ENCODE peak calls at places on chromosomes 5 and 9, in eight cellular contexts. One of them, this sample, is unnamed.

GRCh38 chr9:98877211-98877730 is 66.4 kb upstream of the COL15A1 start:
- DNase-seq in Panc1: no peak
- DNase-seq in neural progenitor cell: no peak
- DNase-seq in transverse colon: no peak
- DNase-seq in AG04450: no peak
- DNase-seq in heart left ventricle: no peak
- DNase-seq in spleen: no peak
- DNase-seq in endodermal cell: no peak
- DNase-seq in this sample: no peak

GRCh38 chr9:137454145-137454505 is 5.0 kb downstream of the NSMF start:
- DNase-seq in Panc1: no peak
- DNase-seq in neural progenitor cell: peak
- DNase-seq in transverse colon: peak
- DNase-seq in AG04450: no peak
- DNase-seq in heart left ventricle: peak
- DNase-seq in spleen: peak
- DNase-seq in endodermal cell: peak
- DNase-seq in this sample: peak

GRCh38 chr9:75085640-75086039 is 2.3 kb downstream of the NMRK1 start:
- DNase-seq in Panc1: no peak
- DNase-seq in neural progenitor cell: no peak
- DNase-seq in transverse colon: no peak
- DNase-seq in AG04450: no peak
- DNase-seq in heart left ventricle: no peak
- DNase-seq in spleen: no peak
- DNase-seq in endodermal cell: no peak
- DNase-seq in this sample: no peak

GRCh38 chr5:173591300-173591622 is 25.2 kb downstream of the BOD1 start:
- DNase-seq in Panc1: no peak
- DNase-seq in neural progenitor cell: no peak
- DNase-seq in transverse colon: no peak
- DNase-seq in AG04450: no peak
- DNase-seq in heart left ventricle: peak
- DNase-seq in spleen: no peak
- DNase-seq in endodermal cell: no peak
- DNase-seq in this sample: no peak

GRCh38 chr5:170603578-170604565 is 100.1 kb downstream of the KCNIP1 start:
- DNase-seq in Panc1: no peak
- DNase-seq in neural progenitor cell: peak
- DNase-seq in transverse colon: peak
- DNase-seq in AG04450: no peak
- DNase-seq in heart left ventricle: no peak
- DNase-seq in spleen: no peak
- DNase-seq in endodermal cell: peak
- DNase-seq in this sample: no peak

GRCh38 chr5:143564417-143564816 is 160.9 kb upstream of the NR3C1 start:
- DNase-seq in Panc1: no peak
- DNase-seq in neural progenitor cell: no peak
- DNase-seq in transverse colon: no peak
- DNase-seq in AG04450: no peak
- DNase-seq in heart left ventricle: no peak
- DNase-seq in spleen: no peak
- DNase-seq in endodermal cell: no peak
- DNase-seq in this sample: no peak

GRCh38 chr9:127149010-127149409 is 26.6 kb upstream of the ANGPTL2 start:
- DNase-seq in Panc1: no peak
- DNase-seq in neural progenitor cell: no peak
- DNase-seq in transverse colon: no peak
- DNase-seq in AG04450: no peak
- DNase-seq in heart left ventricle: no peak
- DNase-seq in spleen: no peak
- DNase-seq in endodermal cell: no peak
- DNase-seq in this sample: no peak

GRCh38 chr5:16980983-16981382 is 44.9 kb upstream of the MYO10 start:
- DNase-seq in Panc1: no peak
- DNase-seq in neural progenitor cell: no peak
- DNase-seq in transverse colon: no peak
- DNase-seq in AG04450: no peak
- DNase-seq in heart left ventricle: no peak
- DNase-seq in spleen: no peak
- DNase-seq in endodermal cell: no peak
- DNase-seq in this sample: no peak

GRCh38 chr5:76807296-76807695 is 11.5 kb upstream of the F2RL1 start:
- DNase-seq in Panc1: no peak
- DNase-seq in neural progenitor cell: peak
- DNase-seq in transverse colon: no peak
- DNase-seq in AG04450: no peak
- DNase-seq in heart left ventricle: no peak
- DNase-seq in spleen: no peak
- DNase-seq in endodermal cell: peak
- DNase-seq in this sample: no peak

GRCh38 chr5:55597014-55597981 is 62.5 kb upstream of the PLPP1 start:
- DNase-seq in Panc1: no peak
- DNase-seq in neural progenitor cell: no peak
- DNase-seq in transverse colon: no peak
- DNase-seq in AG04450: no peak
- DNase-seq in heart left ventricle: peak
- DNase-seq in spleen: no peak
- DNase-seq in endodermal cell: no peak
- DNase-seq in this sample: peak

GRCh38 chr9:26725573-26725972 is 167.0 kb downstream of the CAAP1 start:
- DNase-seq in Panc1: no peak
- DNase-seq in neural progenitor cell: no peak
- DNase-seq in transverse colon: no peak
- DNase-seq in AG04450: no peak
- DNase-seq in heart left ventricle: no peak
- DNase-seq in spleen: no peak
- DNase-seq in endodermal cell: no peak
- DNase-seq in this sample: no peak

GRCh38 chr5:83059341-83059740 is 17.9 kb downstream of the TMEM167A start:
- DNase-seq in Panc1: no peak
- DNase-seq in neural progenitor cell: no peak
- DNase-seq in transverse colon: no peak
- DNase-seq in AG04450: no peak
- DNase-seq in heart left ventricle: no peak
- DNase-seq in spleen: no peak
- DNase-seq in endodermal cell: no peak
- DNase-seq in this sample: no peak

GRCh38 chr9:4397917-4398316 is 92.4 kb upstream of the SLC1A1 start:
- DNase-seq in Panc1: no peak
- DNase-seq in neural progenitor cell: no peak
- DNase-seq in transverse colon: no peak
- DNase-seq in AG04450: no peak
- DNase-seq in heart left ventricle: no peak
- DNase-seq in spleen: no peak
- DNase-seq in endodermal cell: no peak
- DNase-seq in this sample: no peak

GRCh38 chr5:97100486-97100885 is 41.9 kb downstream of the LIX1 start:
- DNase-seq in Panc1: no peak
- DNase-seq in neural progenitor cell: no peak
- DNase-seq in transverse colon: no peak
- DNase-seq in AG04450: no peak
- DNase-seq in heart left ventricle: no peak
- DNase-seq in spleen: no peak
- DNase-seq in endodermal cell: no peak
- DNase-seq in this sample: no peak

GRCh38 chr9:129863059-129863690 is 27.9 kb downstream of the USP20 start:
- DNase-seq in Panc1: no peak
- DNase-seq in neural progenitor cell: no peak
- DNase-seq in transverse colon: peak
- DNase-seq in AG04450: no peak
- DNase-seq in heart left ventricle: no peak
- DNase-seq in spleen: peak
- DNase-seq in endodermal cell: no peak
- DNase-seq in this sample: peak

GRCh38 chr5:105088961-105089360 is 1526.4 kb upstream of the NUDT12 start:
- DNase-seq in Panc1: no peak
- DNase-seq in neural progenitor cell: no peak
- DNase-seq in transverse colon: no peak
- DNase-seq in AG04450: no peak
- DNase-seq in heart left ventricle: no peak
- DNase-seq in spleen: no peak
- DNase-seq in endodermal cell: no peak
- DNase-seq in this sample: no peak

GRCh38 chr9:80156262-80156661 is 584.5 kb downstream of the TLE4 start:
- DNase-seq in Panc1: no peak
- DNase-seq in neural progenitor cell: no peak
- DNase-seq in transverse colon: no peak
- DNase-seq in AG04450: no peak
- DNase-seq in heart left ventricle: no peak
- DNase-seq in spleen: no peak
- DNase-seq in endodermal cell: no peak
- DNase-seq in this sample: no peak

GRCh38 chr5:178428341-178429155 is 161.6 kb downstream of the COL23A1 start:
- DNase-seq in Panc1: no peak
- DNase-seq in neural progenitor cell: peak
- DNase-seq in transverse colon: no peak
- DNase-seq in AG04450: no peak
- DNase-seq in heart left ventricle: peak
- DNase-seq in spleen: no peak
- DNase-seq in endodermal cell: no peak
- DNase-seq in this sample: peak

GRCh38 chr5:139389701-139390638 is at the start of gene MZB1:
- DNase-seq in Panc1: no peak
- DNase-seq in neural progenitor cell: no peak
- DNase-seq in transverse colon: peak
- DNase-seq in AG04450: no peak
- DNase-seq in heart left ventricle: peak
- DNase-seq in spleen: peak
- DNase-seq in endodermal cell: peak
- DNase-seq in this sample: peak

GRCh38 chr5:42397267-42397666 is 26.0 kb upstream of the GHR start:
- DNase-seq in Panc1: no peak
- DNase-seq in neural progenitor cell: no peak
- DNase-seq in transverse colon: no peak
- DNase-seq in AG04450: no peak
- DNase-seq in heart left ventricle: peak
- DNase-seq in spleen: no peak
- DNase-seq in endodermal cell: no peak
- DNase-seq in this sample: no peak

GRCh38 chr9:118418887-118419620 is 714.9 kb downstream of the TLR4 start:
- DNase-seq in Panc1: peak
- DNase-seq in neural progenitor cell: no peak
- DNase-seq in transverse colon: peak
- DNase-seq in AG04450: no peak
- DNase-seq in heart left ventricle: no peak
- DNase-seq in spleen: no peak
- DNase-seq in endodermal cell: no peak
- DNase-seq in this sample: no peak

GRCh38 chr5:113038714-113039113 is 62.1 kb downstream of the DCP2 start:
- DNase-seq in Panc1: no peak
- DNase-seq in neural progenitor cell: no peak
- DNase-seq in transverse colon: no peak
- DNase-seq in AG04450: no peak
- DNase-seq in heart left ventricle: no peak
- DNase-seq in spleen: no peak
- DNase-seq in endodermal cell: no peak
- DNase-seq in this sample: no peak

GRCh38 chr9:110886832-110887231 is 151.4 kb downstream of the LPAR1 start:
- DNase-seq in Panc1: no peak
- DNase-seq in neural progenitor cell: no peak
- DNase-seq in transverse colon: no peak
- DNase-seq in AG04450: no peak
- DNase-seq in heart left ventricle: no peak
- DNase-seq in spleen: no peak
- DNase-seq in endodermal cell: no peak
- DNase-seq in this sample: no peak

GRCh38 chr9:79572891-79573696 is 1.3 kb downstream of the TLE4 start:
- DNase-seq in Panc1: no peak
- DNase-seq in neural progenitor cell: peak
- DNase-seq in transverse colon: peak
- DNase-seq in AG04450: no peak
- DNase-seq in heart left ventricle: peak
- DNase-seq in spleen: peak
- DNase-seq in endodermal cell: peak
- DNase-seq in this sample: peak

GRCh38 chr9:69178583-69179011 is 4.5 kb downstream of the TJP2 start:
- DNase-seq in Panc1: no peak
- DNase-seq in neural progenitor cell: no peak
- DNase-seq in transverse colon: no peak
- DNase-seq in AG04450: no peak
- DNase-seq in heart left ventricle: no peak
- DNase-seq in spleen: no peak
- DNase-seq in endodermal cell: no peak
- DNase-seq in this sample: no peak
- H3K27ac ChIP-seq in Panc1: peak
- H3K27ac ChIP-seq in neural progenitor cell: no peak
- H3K27ac ChIP-seq in transverse colon: no peak
- H3K27ac ChIP-seq in AG04450: no peak
- H3K27ac ChIP-seq in heart left ventricle: no peak
- H3K27ac ChIP-seq in spleen: no peak
- H3K27ac ChIP-seq in endodermal cell: no peak
- H3K27ac ChIP-seq in this sample: no peak

GRCh38 chr9:72753261-72753893 is 199.5 kb downstream of the ALDH1A1 start:
- DNase-seq in Panc1: peak
- DNase-seq in neural progenitor cell: no peak
- DNase-seq in transverse colon: no peak
- DNase-seq in AG04450: no peak
- DNase-seq in heart left ventricle: no peak
- DNase-seq in spleen: no peak
- DNase-seq in endodermal cell: no peak
- DNase-seq in this sample: no peak
- TF ChIP-seq CTCF in Panc1: peak
- TF ChIP-seq CTCF in neural progenitor cell: peak
- TF ChIP-seq CTCF in transverse colon: no peak
- TF ChIP-seq CTCF in AG04450: peak
- TF ChIP-seq CTCF in heart left ventricle: no peak
- TF ChIP-seq CTCF in spleen: no peak
- TF ChIP-seq CTCF in endodermal cell: peak
- TF ChIP-seq CTCF in this sample: peak

GRCh38 chr5:155402927-155403645 is 389.5 kb downstream of the KIF4B start:
- DNase-seq in Panc1: no peak
- DNase-seq in neural progenitor cell: no peak
- DNase-seq in transverse colon: no peak
- DNase-seq in AG04450: no peak
- DNase-seq in heart left ventricle: no peak
- DNase-seq in spleen: no peak
- DNase-seq in endodermal cell: no peak
- DNase-seq in this sample: no peak
- H3K27ac ChIP-seq in Panc1: no peak
- H3K27ac ChIP-seq in neural progenitor cell: no peak
- H3K27ac ChIP-seq in transverse colon: no peak
- H3K27ac ChIP-seq in AG04450: no peak
- H3K27ac ChIP-seq in heart left ventricle: no peak
- H3K27ac ChIP-seq in spleen: no peak
- H3K27ac ChIP-seq in endodermal cell: no peak
- H3K27ac ChIP-seq in this sample: no peak

DNA sequence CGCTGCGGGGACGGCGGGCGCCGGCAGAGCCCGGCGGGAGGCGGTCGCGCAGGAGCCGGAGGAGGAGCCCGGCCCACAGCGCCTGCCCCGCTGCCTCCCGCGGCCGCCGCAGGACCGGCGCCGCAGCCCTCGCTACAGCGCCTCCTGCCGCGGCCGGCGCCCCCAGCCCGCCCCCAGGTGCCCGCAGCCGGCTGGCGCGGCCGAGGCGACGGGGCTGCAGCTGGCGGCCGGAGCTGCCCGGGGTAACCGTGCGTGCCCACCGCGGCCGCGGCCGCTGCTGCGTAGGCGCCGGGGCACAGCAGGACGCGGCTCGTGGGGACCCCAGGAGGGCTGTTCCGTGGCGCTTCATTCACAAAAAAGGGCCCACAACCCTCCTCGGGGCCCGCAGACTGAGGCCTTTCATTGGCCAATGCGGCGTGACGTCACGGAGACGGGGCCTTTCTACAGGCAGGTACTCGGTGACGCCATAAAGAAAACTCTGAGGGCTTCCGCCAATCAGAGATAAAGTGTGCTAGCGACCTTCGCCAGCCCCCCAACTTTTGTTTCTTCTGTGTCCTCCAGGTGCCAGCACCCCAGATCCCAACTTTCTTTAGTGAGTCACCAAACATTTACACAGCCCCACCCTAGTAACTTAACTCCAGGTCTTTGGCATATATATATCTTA is at the start of gene CDC14B:
- DNase-seq in Panc1: peak
- DNase-seq in neural progenitor cell: peak
- DNase-seq in transverse colon: peak
- DNase-seq in AG04450: peak
- DNase-seq in heart left ventricle: peak
- DNase-seq in spleen: peak
- DNase-seq in endodermal cell: peak
- DNase-seq in this sample: peak
- TF ChIP-seq CTCF in Panc1: peak
- TF ChIP-seq CTCF in neural progenitor cell: no peak
- TF ChIP-seq CTCF in transverse colon: no peak
- TF ChIP-seq CTCF in AG04450: no peak
- TF ChIP-seq CTCF in heart left ventricle: peak
- TF ChIP-seq CTCF in spleen: no peak
- TF ChIP-seq CTCF in endodermal cell: no peak
- TF ChIP-seq CTCF in this sample: peak

This sample was measured in psoas muscle.